ENCODE peak calls at places on chromosomes 4 and X, in four cellular contexts. O, N, D and T are unnamed samples.

GRCh38 chr4:22911285-22911684 is 218.5 kb downstream of the GBA3 start:
- DNase-seq in D (no peak), N (no peak), O (no peak), T (no peak)

GRCh38 chr4:111959202-111959601 is 186.1 kb upstream of the FAM241A start:
- DNase-seq in O (no peak), N (no peak), D (peak), T (no peak)

GRCh38 chrX:74536142-74537010 is 78.0 kb downstream of the RLIM start:
- DNase-seq in N (peak), D (no peak), O (peak), T (peak)

GRCh38 chr4:6526696-6527095 is 48.3 kb upstream of the MAN2B2 start:
- DNase-seq in N (no peak), O (no peak), D (no peak), T (no peak)

GRCh38 chr4:51885371-51885770 is 42.4 kb downstream of the DCUN1D4 start:
- DNase-seq in D (peak), O (no peak), N (no peak), T (no peak)

GRCh38 chr4:144494280-144494679 is 151.7 kb upstream of the HHIP start:
- DNase-seq in O (no peak), D (no peak), N (no peak), T (no peak)

GRCh38 chr4:48290146-48290772 is 20.6 kb upstream of the TEC start:
- DNase-seq in N (no peak), D (peak), O (no peak), T (peak)

GRCh38 chrX:17670874-17671273 is 66.4 kb upstream of the SCML1 start:
- DNase-seq in D (no peak), N (no peak), O (no peak), T (no peak)

GRCh38 chr4:122772311-122772710 is 39.8 kb downstream of the BBS12 start:
- DNase-seq in O (no peak), D (no peak), N (no peak), T (no peak)

GRCh38 chr4:142811034-142811433 is 35.1 kb downstream of the INPP4B start:
- DNase-seq in N (no peak), O (no peak), D (no peak), T (no peak)

GRCh38 chrX:40267334-40268118 is 169.8 kb upstream of the BCOR start:
- DNase-seq in D (no peak), N (peak), O (peak), T (no peak)

GRCh38 chr4:56979674-56980073 is 978 bp downstream of the POLR2B start:
- DNase-seq in O (no peak), D (no peak), N (no peak), T (no peak)

GRCh38 chr4:142281999-142282398 is 564.1 kb downstream of the INPP4B start:
- DNase-seq in D (no peak), O (no peak), N (no peak), T (no peak)

GRCh38 chr4:73922766-73923630 is 53.8 kb downstream of the CXCL1 start:
- DNase-seq in D (peak), N (no peak), O (no peak), T (no peak)

GRCh38 chr4:74004668-74005067 is 6.2 kb upstream of the CXCL5 start:
- DNase-seq in O (no peak), D (no peak), N (no peak), T (no peak)

GRCh38 chrX:55196688-55197087 is 23.5 kb upstream of the PAGE5 start:
- DNase-seq in O (no peak), D (no peak), N (no peak), T (no peak)

GRCh38 chr4:36492590-36492989 is 211.2 kb downstream of the DTHD1 start:
- DNase-seq in N (no peak), D (no peak), O (no peak), T (no peak)

GRCh38 chr4:24475756-24476155 is 108.6 kb downstream of the DHX15 start:
- DNase-seq in O (no peak), N (no peak), D (no peak), T (no peak)

GRCh38 chrX:13377537-13377936 is 57.7 kb upstream of the ATXN3L start:
- DNase-seq in N (no peak), O (no peak), D (no peak), T (no peak)

GRCh38 chr4:152640058-152640921 is 39.5 kb downstream of the TMEM154 start:
- DNase-seq in O (no peak), D (peak), N (no peak), T (no peak)

GRCh38 chrX:120677017-120677652 is 47.3 kb upstream of the C1GALT1C1 start:
- DNase-seq in N (no peak), O (no peak), D (no peak), T (no peak)

GRCh38 chrX:40085086-40085551 is 12.6 kb downstream of the BCOR start:
- DNase-seq in D (no peak), O (no peak), N (no peak), T (no peak)

GRCh38 chrX:39518451-39519212 is 579.1 kb downstream of the BCOR start:
- DNase-seq in N (peak), D (no peak), O (no peak), T (no peak)

GRCh38 chr4:23463071-23463470 is 426.8 kb downstream of the PPARGC1A start:
- DNase-seq in O (no peak), N (no peak), D (no peak), T (no peak)

GRCh38 chrX:13894888-13895564 is 78.1 kb upstream of the GPM6B start:
- DNase-seq in D (no peak), O (no peak), N (no peak), T (no peak)

GRCh38 chr4:112865443-112865842 is 184.0 kb upstream of the ANK2 start:
- DNase-seq in O (no peak), D (no peak), N (no peak), T (no peak)

GRCh38 chr4:73452953-73453700 is 17.1 kb downstream of the AFP start:
- DNase-seq in O (no peak), N (no peak), D (no peak), T (no peak)

GRCh38 chrX:108121291-108121690 is 29.7 kb downstream of the ATG4A start:
- DNase-seq in N (no peak), O (no peak), D (no peak), T (no peak)

GRCh38 chrX:13371191-13371590 is 51.3 kb upstream of the ATXN3L start:
- DNase-seq in N (no peak), O (no peak), D (no peak), T (no peak)

GRCh38 chrX:105297041-105297440 is 76.5 kb upstream of the TEX13A start:
- DNase-seq in N (no peak), O (no peak), D (no peak), T (no peak)

GRCh38 chrX:31021537-31021936 is 50.3 kb downstream of the FTHL17 start:
- DNase-seq in O (no peak), D (no peak), N (no peak), T (no peak)

GRCh38 chr4:151555151-151555945 is 146.4 kb downstream of the FHIP1A start:
- DNase-seq in O (no peak), N (no peak), D (no peak), T (no peak)

GRCh38 chr4:153464068-153464467 is 2.1 kb upstream of the TMEM131L start:
- DNase-seq in O (no peak), N (no peak), D (no peak), T (peak)

GRCh38 chr4:17447056-17447455 is 64.8 kb downstream of the QDPR start:
- DNase-seq in D (no peak), O (no peak), N (no peak), T (no peak)

GRCh38 chr4:132123870-132124623 is 1025.0 kb upstream of the PCDH10 start:
- DNase-seq in D (peak), N (no peak), O (no peak), T (no peak)

GRCh38 chr4:150207871-150208270 is 129.6 kb downstream of the DCLK2 start:
- DNase-seq in D (no peak), O (no peak), N (no peak), T (no peak)

DNA sequence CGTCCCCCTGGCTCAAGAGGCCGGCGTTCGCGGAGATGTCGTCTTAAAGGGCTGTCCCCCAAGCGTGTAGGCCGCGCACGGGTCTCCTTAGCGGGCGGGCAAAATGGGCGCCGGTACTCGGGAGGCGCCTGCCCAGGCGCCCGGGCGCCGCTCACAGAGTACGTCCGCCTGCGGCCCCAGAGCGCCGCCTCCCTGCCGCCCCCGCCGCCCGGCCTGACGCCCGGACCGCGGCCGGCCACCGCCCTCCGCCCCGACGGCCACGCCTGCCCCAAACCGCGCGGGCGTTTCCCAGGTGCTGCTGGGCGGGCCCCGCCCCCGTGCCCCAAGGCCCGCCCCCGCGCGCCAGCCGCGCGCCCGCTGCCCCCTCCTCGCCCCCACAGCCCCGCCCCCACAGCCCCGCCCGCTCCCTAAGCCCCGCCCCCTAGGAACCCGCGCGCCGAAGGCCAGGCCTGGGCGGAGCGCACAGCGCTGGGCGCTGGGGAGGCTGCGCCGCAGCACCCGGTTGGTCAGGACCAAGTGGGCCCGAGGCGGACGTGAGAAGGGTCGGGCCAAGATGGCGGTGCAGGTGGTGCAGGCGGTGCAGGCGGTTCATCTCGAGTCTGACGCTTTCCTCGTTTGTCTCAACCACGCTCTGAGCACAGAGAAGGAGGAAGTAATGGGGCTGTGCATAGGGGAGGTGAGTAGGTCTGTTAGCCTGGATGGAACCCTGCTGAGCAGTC is at the start of the genes BRCC3, CMC4 and MTCP1:
- DNase-seq in O (peak), N (peak), D (peak), T (peak)
- TF ChIP-seq POLR2A in O (peak), N (peak), D (peak), T (peak)

DNA sequence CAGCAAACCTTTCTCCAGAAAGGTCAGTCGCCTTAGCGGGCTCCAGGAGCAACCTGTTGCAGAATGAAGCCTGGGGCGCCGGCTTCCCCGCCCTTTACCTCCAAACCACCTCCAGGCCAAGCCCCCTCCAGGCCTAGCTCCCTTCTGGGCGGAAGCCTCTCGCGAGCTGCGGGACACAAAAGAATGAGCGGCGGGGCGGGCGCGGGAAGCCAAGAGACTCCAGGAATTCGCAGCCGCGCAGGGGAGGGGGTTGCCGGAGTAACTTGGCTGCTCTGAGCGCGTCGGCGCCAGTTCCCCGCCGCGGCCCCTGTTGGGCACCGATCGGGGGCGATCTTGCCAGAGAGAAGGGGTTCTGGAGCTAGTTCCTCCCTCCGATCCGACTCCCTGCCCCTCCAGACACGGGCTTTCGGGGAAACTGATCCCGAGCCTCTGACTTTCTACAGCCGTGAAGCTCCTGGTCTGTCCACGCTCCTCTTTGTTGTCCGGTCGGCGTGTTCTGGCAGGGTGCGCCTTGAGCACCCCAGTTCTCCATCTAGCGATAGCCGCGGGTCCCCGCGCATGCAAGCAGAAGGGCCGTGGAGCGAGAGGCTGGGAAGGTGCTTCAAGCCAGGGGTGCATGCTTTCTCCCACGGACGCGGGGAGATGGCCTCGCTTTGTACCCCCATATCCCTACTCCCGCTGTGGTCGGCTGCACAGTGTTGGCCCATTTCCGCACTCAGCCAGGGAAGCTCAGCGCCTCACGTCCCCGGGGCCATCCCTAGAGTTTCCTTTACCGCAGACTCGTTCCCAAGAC is 1.2 kb downstream of the PROM1 start:
- DNase-seq in D (no peak), O (peak), N (no peak), T (no peak)
- TF ChIP-seq POLR2A in D (no peak), O (no peak), N (no peak), T (no peak)

GRCh38 chr4:127782275-127783025 is at the start of gene HSPA4L:
- DNase-seq in N (peak), D (peak), O (peak), T (peak)
- TF ChIP-seq POLR2A in N (peak), D (peak), O (peak), T (peak)

DNA sequence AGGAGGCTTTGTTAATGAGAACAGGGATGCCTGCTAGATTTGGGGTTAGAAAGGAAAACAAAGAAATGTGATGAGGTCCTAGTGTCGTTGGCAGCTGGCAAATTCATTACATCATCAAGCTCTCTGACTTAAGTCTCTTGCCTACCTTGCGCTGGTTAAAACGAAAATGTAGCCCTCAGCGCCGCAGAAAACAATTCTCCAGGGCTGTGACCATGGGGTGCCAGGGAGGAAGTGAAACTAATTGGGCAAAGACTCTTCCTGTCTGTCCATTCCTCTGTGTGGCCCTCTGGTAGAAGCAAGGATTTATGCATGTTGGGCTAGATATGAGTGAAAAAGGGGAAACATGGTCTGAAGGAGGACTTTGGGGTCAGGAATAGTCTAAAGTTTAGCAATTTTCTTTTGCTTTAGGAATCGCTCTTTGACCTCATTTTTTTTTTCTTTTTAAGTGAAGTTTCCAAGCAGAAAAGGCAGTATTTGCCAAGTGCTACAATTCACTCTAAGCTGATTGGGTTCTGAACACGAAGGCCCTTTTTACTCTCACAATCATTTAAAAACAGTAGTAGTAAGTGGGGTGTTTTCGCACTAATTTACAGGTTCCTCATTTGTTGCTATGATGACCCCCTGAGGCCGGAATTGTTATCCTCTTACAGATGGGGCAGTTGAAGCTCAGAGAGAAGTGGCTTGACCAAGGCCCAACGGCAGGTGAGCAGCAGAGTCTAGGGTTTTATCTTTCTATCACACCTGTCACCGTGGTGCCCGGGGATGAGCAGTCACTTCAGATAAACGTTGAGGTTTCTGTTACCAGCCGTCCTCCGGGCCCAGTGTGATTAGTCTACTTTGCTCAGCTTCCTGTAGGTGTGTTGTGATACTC is 27.3 kb upstream of the CHRNA9 start:
- DNase-seq in D (no peak), N (peak), O (no peak), T (no peak)
- TF ChIP-seq POLR2A in D (no peak), N (no peak), O (peak), T (no peak)

DNA sequence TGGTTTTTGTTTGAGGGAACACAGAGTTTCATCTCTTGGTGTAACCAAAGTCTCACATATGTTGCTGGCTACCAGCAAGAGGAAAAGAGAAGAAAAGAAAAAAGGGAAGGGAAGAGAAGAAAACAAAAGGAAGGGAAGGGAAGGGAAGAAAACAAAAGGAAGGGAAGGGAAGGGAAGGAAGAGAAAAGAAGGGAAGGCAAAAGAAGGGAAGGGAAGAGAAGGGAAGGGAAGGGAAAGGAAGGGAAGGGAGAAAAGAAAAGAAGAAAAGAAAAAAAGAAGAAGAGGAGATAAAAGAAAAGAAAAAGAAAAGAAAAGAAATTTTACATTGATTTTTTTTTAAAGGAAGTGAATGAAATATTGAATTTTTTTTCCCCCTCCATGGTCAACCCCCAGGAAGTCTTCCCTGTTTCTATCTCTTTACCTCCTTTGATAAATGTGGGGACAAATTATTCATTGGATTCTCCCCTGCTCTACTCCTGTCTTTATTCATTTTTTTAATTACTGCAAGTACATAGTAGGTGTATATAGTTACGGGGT is 228.0 kb downstream of the SHOX start:
- DNase-seq in N (no peak), D (no peak), O (no peak), T (no peak)
- TF ChIP-seq POLR2A in N (no peak), D (no peak), O (no peak), T (no peak)

GRCh38 chr4:76257824-76258223 is 6.3 kb downstream of the FAM47E start:
- DNase-seq in O (no peak), D (no peak), N (no peak), T (no peak)

GRCh38 chr4:76253511-76253910 is 2.0 kb downstream of the FAM47E start:
- DNase-seq in D (no peak), O (no peak), N (no peak), T (no peak)

GRCh38 chr4:76252271-76252653 is 741 bp downstream of the FAM47E start:
- DNase-seq in O (no peak), N (no peak), D (no peak), T (no peak)

GRCh38 chr4:76256968-76257367 is 5.4 kb downstream of the FAM47E start:
- DNase-seq in D (no peak), O (no peak), N (no peak), T (no peak)

GRCh38 chr4:76256032-76256431 is 4.5 kb downstream of the FAM47E start:
- DNase-seq in D (no peak), N (no peak), O (no peak), T (no peak)
- TF ChIP-seq POLR2A in D (no peak), N (no peak), O (no peak), T (no peak)

DNA sequence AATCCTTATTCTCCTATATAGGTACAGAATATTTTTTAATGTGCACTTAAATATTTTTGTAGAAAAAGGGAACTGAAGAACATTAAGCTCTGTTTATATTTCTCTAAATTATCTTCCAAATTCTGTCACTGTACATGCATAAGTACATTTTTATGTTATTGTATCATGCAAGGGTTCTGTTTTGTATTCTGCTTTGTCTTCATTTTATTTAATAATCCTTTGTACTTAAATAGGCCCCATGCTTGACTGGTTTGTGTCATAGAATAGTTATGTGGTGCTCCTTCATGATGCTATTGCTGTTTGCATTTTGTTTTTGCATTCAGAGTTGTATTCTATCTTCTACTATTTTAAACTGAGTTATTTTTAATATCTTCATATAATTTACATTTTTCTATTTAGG is 111.9 kb upstream of the EDNRA start:
- DNase-seq in O (no peak), N (no peak), D (no peak), T (no peak)
- TF ChIP-seq POLR2A in O (no peak), N (no peak), D (no peak), T (no peak)

DNA sequence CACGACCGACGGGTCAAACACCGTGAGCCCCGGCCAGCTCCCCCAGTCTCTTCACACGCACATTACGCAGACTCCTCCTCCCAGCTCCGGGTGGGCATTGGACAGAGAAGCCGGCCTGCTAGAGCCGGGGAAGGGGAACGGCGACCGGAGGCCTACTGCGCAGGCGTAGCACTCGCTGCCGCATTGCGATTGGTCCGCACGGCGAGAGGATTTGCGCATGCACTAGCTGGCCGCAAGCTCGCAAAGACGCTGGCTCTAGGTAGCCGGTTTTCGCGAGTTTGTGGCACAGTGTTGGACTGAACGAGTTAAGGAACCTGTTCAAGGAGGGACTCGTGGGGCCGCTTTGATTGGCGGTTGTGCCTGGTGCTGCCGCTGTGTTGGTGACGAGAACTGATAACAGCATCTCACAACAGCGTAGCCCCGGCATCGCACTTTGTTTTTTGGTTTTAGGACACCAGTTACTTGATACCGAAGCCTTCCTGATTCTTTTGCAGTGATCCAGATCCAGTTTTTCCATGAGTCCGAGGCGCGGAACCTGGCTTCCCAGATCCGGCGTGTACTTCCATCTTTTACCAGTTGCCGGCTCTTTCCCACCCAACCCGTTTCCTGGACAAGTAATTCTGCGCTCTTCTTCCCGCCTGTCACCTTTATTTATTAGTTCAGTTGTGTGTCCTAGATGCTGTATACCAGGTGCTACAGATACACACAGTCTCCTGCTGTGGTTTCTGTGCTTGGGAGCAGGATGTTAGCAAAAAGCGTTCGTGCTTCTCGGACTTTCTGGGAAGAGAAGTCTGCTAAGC is at the start of gene AIFM1:
- DNase-seq in D (peak), O (peak), N (peak), T (peak)
- TF ChIP-seq POLR2A in D (peak), O (peak), N (peak), T (peak)